ENCODE peak calls at places on chromosomes 7 and 10, in five cellular contexts. One of them, this sample, is unnamed.

GRCh38 chr7:114021135-114021534 is 102.3 kb upstream of the PPP1R3A start:
- DNase-seq in stimulated activated CD8-positive, alpha-beta memory T cell treated with anti-CD3 and anti-CD28 coated beads, Interleukin-4, amount 100 ng/mL, for 1 hour: no peak
- DNase-seq in midbrain: no peak
- DNase-seq in amniotic stem cell: no peak
- DNase-seq in thyroid gland: no peak
- DNase-seq in this sample: no peak

GRCh38 chr7:12570148-12570528 is 382 bp upstream of the SCIN start:
- DNase-seq in amniotic stem cell: peak
- DNase-seq in stimulated activated CD8-positive, alpha-beta memory T cell treated with anti-CD3 and anti-CD28 coated beads, Interleukin-4, amount 100 ng/mL, for 1 hour: no peak
- DNase-seq in midbrain: no peak
- DNase-seq in thyroid gland: peak
- DNase-seq in this sample: no peak

GRCh38 chr7:139051655-139052054 is 15.8 kb upstream of the ZC3HAV1L start:
- DNase-seq in stimulated activated CD8-positive, alpha-beta memory T cell treated with anti-CD3 and anti-CD28 coated beads, Interleukin-4, amount 100 ng/mL, for 1 hour: no peak
- DNase-seq in thyroid gland: no peak
- DNase-seq in amniotic stem cell: no peak
- DNase-seq in midbrain: no peak
- DNase-seq in this sample: no peak

GRCh38 chr10:108319434-108320222 is 1155.1 kb upstream of the SORCS1 start:
- DNase-seq in stimulated activated CD8-positive, alpha-beta memory T cell treated with anti-CD3 and anti-CD28 coated beads, Interleukin-4, amount 100 ng/mL, for 1 hour: no peak
- DNase-seq in midbrain: no peak
- DNase-seq in amniotic stem cell: no peak
- DNase-seq in thyroid gland: no peak
- DNase-seq in this sample: no peak

GRCh38 chr7:131071786-131072504 is 255.7 kb upstream of the MKLN1 start:
- DNase-seq in amniotic stem cell: no peak
- DNase-seq in midbrain: peak
- DNase-seq in thyroid gland: no peak
- DNase-seq in stimulated activated CD8-positive, alpha-beta memory T cell treated with anti-CD3 and anti-CD28 coated beads, Interleukin-4, amount 100 ng/mL, for 1 hour: no peak
- DNase-seq in this sample: peak

GRCh38 chr10:78981970-78982281 is 86.8 kb upstream of the ZMIZ1 start:
- DNase-seq in thyroid gland: peak
- DNase-seq in stimulated activated CD8-positive, alpha-beta memory T cell treated with anti-CD3 and anti-CD28 coated beads, Interleukin-4, amount 100 ng/mL, for 1 hour: no peak
- DNase-seq in midbrain: no peak
- DNase-seq in amniotic stem cell: no peak
- DNase-seq in this sample: no peak

GRCh38 chr10:47334627-47335026 is 12.4 kb downstream of the GDF2 start:
- DNase-seq in amniotic stem cell: no peak
- DNase-seq in midbrain: no peak
- DNase-seq in stimulated activated CD8-positive, alpha-beta memory T cell treated with anti-CD3 and anti-CD28 coated beads, Interleukin-4, amount 100 ng/mL, for 1 hour: no peak
- DNase-seq in thyroid gland: no peak
- DNase-seq in this sample: no peak

GRCh38 chr7:149856-150636 is 42.3 kb upstream of the FAM20C start:
- DNase-seq in stimulated activated CD8-positive, alpha-beta memory T cell treated with anti-CD3 and anti-CD28 coated beads, Interleukin-4, amount 100 ng/mL, for 1 hour: no peak
- DNase-seq in amniotic stem cell: no peak
- DNase-seq in midbrain: no peak
- DNase-seq in thyroid gland: peak
- DNase-seq in this sample: no peak